ENCODE peak calls at places on chromosomes 6 and 20, in ten cellular contexts. Y, I, T, Z, E, A, F, P, J and K are unnamed samples.

GRCh38 chr20:10371467-10371866 is 62.6 kb downstream of the MKKS start:
- DNase-seq in Y (no peak), I (no peak), T (no peak), Z (no peak), E (no peak), A (no peak), F (no peak), P (no peak), J (no peak), K (no peak)

GRCh38 chr20:4156411-4156810 is 141.1 kb upstream of the RNF24 start:
- DNase-seq in Y (no peak), I (no peak), T (no peak), Z (no peak), E (no peak), A (no peak), F (no peak), P (no peak), J (no peak), K (no peak)

GRCh38 chr6:147503587-147503986 is 4.9 kb upstream of the SAMD5 start:
- DNase-seq in Y (no peak), I (no peak), T (no peak), Z (no peak), E (no peak), A (no peak), F (no peak), P (no peak), J (no peak), K (peak; percentile 21)

GRCh38 chr20:63737940-63738686 is 1.5 kb upstream of the SLC2A4RG start:
- DNase-seq in Y (no peak), I (no peak), T (no peak), Z (no peak), E (no peak), A (no peak), F (no peak), P (no peak), J (no peak), K (peak; percentile 67)

GRCh38 chr6:26045046-26045938 is 41.9 kb upstream of the HFE start:
- DNase-seq in Y (peak; percentile 96), I (peak; percentile 93), T (peak; percentile 96), Z (no peak), E (peak; percentile 98), A (peak; percentile 97), F (peak; percentile 78), P (peak; percentile 57), J (peak; percentile 66), K (no peak)

GRCh38 chr6:168385380-168385779 is 55.6 kb upstream of the SMOC2 start:
- DNase-seq in Y (peak; percentile 11), I (no peak), T (no peak), Z (no peak), E (no peak), A (no peak), F (no peak), P (no peak), J (no peak), K (no peak)

GRCh38 chr20:61801065-61801360 is 264.7 kb downstream of the TAF4 start:
- DNase-seq in Y (no peak), I (no peak), T (no peak), Z (no peak), E (no peak), A (no peak), F (no peak), P (no peak), J (no peak), K (no peak)

GRCh38 chr20:50517817-50518154 is 7.6 kb downstream of the PTPN1 start:
- DNase-seq in Y (no peak), I (no peak), T (no peak), Z (no peak), E (no peak), A (no peak), F (no peak), P (no peak), J (no peak), K (no peak)

GRCh38 chr6:137497722-137498463 is 3.7 kb upstream of the OLIG3 start:
- DNase-seq in Y (no peak), I (no peak), T (no peak), Z (no peak), E (no peak), A (no peak), F (no peak), P (no peak), J (no peak), K (peak; percentile 66)

GRCh38 chr6:106973841-106974336 is 640 bp downstream of the CD24 start:
- DNase-seq in Y (no peak), I (peak; percentile 36), T (no peak), Z (no peak), E (peak; percentile 7), A (peak; percentile 12), F (no peak), P (no peak), J (no peak), K (no peak)

GRCh38 chr6:151561238-151561637 is 67.4 kb downstream of the CCDC170 start:
- DNase-seq in Y (no peak), I (no peak), T (no peak), Z (no peak), E (no peak), A (no peak), F (no peak), P (no peak), J (no peak), K (no peak)

GRCh38 chr20:48599748-48600469 is 227.9 kb downstream of the PREX1 start:
- DNase-seq in Y (no peak), I (no peak), T (no peak), Z (no peak), E (no peak), A (no peak), F (no peak), P (no peak), J (no peak), K (no peak)

GRCh38 chr20:49859807-49860206 is 47.2 kb downstream of the SLC9A8 start:
- DNase-seq in Y (no peak), I (peak; percentile 80), T (peak; percentile 45), Z (no peak), E (no peak), A (peak; percentile 43), F (no peak), P (no peak), J (no peak), K (no peak)

GRCh38 chr20:38125157-38126056 is 39.7 kb downstream of the TGM2 start:
- DNase-seq in Y (peak; percentile 91), I (no peak), T (no peak), Z (peak; percentile 24), E (no peak), A (no peak), F (no peak), P (peak; percentile 73), J (no peak), K (no peak)

GRCh38 chr6:46979206-46979605 is 57.5 kb upstream of the ADGRF5 start:
- DNase-seq in Y (no peak), I (no peak), T (no peak), Z (no peak), E (no peak), A (no peak), F (no peak), P (no peak), J (no peak), K (no peak)

GRCh38 chr6:137550527-137550926 is 56.3 kb upstream of the OLIG3 start:
- DNase-seq in Y (no peak), I (no peak), T (no peak), Z (peak; percentile 88), E (no peak), A (no peak), F (no peak), P (no peak), J (no peak), K (no peak)

GRCh38 chr6:56741472-56741871 is 98.8 kb upstream of the DST start:
- DNase-seq in Y (no peak), I (no peak), T (no peak), Z (no peak), E (no peak), A (no peak), F (no peak), P (no peak), J (no peak), K (no peak)

GRCh38 chr20:21017381-21018085 is 88.6 kb downstream of the LINC00237 start:
- DNase-seq in Y (no peak), I (no peak), T (peak; percentile 60), Z (no peak), E (no peak), A (no peak), F (no peak), P (no peak), J (no peak), K (no peak)

GRCh38 chr6:32665621-32666140 is 776 bp downstream of the HLA-DQB1 start:
- DNase-seq in Y (no peak), I (no peak), T (no peak), Z (no peak), E (no peak), A (no peak), F (no peak), P (no peak), J (no peak), K (no peak)

GRCh38 chr6:93581371-93581770 is 162.0 kb upstream of the EPHA7 start:
- DNase-seq in Y (no peak), I (no peak), T (no peak), Z (no peak), E (no peak), A (no peak), F (no peak), P (no peak), J (no peak), K (no peak)

GRCh38 chr6:98498359-98498758 is 336.0 kb upstream of the POU3F2 start:
- DNase-seq in Y (no peak), I (no peak), T (peak; percentile 40), Z (no peak), E (no peak), A (no peak), F (no peak), P (no peak), J (no peak), K (no peak)

GRCh38 chr6:135537782-135538301 is 40.3 kb upstream of the AHI1 start:
- DNase-seq in Y (peak; percentile 82), I (peak; percentile 90), T (peak; percentile 34), Z (no peak), E (no peak), A (peak; percentile 85), F (peak; percentile 22), P (no peak), J (no peak), K (no peak)

GRCh38 chr20:41076776-41077175 is 48.2 kb downstream of the TOP1 start:
- DNase-seq in Y (no peak), I (no peak), T (no peak), Z (no peak), E (no peak), A (no peak), F (no peak), P (no peak), J (no peak), K (no peak)

GRCh38 chr6:111551521-111552231 is 54.0 kb downstream of the TRAF3IP2 start:
- DNase-seq in Y (peak; percentile 42), I (no peak), T (no peak), Z (no peak), E (peak; percentile 9), A (peak; percentile 37), F (no peak), P (no peak), J (no peak), K (peak; percentile 43)

GRCh38 chr6:159169557-159170332 is 545 bp downstream of the FNDC1 start:
- DNase-seq in Y (peak; percentile 31), I (peak; percentile 26), T (no peak), Z (peak; percentile 21), E (no peak), A (peak; percentile 46), F (no peak), P (peak; percentile 22), J (peak; percentile 58), K (peak; percentile 76)

GRCh38 chr20:46939031-46939430 is 44.4 kb downstream of the EYA2 start:
- DNase-seq in Y (no peak), I (no peak), T (peak; percentile 55), Z (no peak), E (no peak), A (peak; percentile 21), F (no peak), P (no peak), J (no peak), K (peak; percentile 75)

GRCh38 chr6:136723780-136724179 is 68.5 kb downstream of the MAP3K5 start:
- DNase-seq in Y (no peak), I (no peak), T (no peak), Z (no peak), E (no peak), A (no peak), F (peak; percentile 35), P (no peak), J (no peak), K (no peak)